ENCODE peak calls at places on chromosome 5, in six cellular contexts. M is T-helper 9 cell, E is IMR-90, V is T-cell, H is HTR-8/SVneo, P is D341Med. K is an unnamed sample.

GRCh38 chr5:74257645-74258328 is 382.7 kb downstream of the ENC1 start:
- DNase-seq in M (no peak), E (peak), V (no peak), H (no peak), P (no peak), K (no peak)

GRCh38 chr5:14773588-14773987 is 98.0 kb downstream of the ANKH start:
- DNase-seq in M (no peak), E (no peak), V (no peak), H (no peak), P (no peak), K (no peak)

GRCh38 chr5:58085800-58086199 is 374.1 kb downstream of the PLK2 start:
- DNase-seq in M (no peak), E (peak), V (no peak), H (peak), P (no peak), K (no peak)

GRCh38 chr5:103036601-103037000 is 83.3 kb downstream of the GIN1 start:
- DNase-seq in M (no peak), E (no peak), V (no peak), H (no peak), P (no peak), K (no peak)

GRCh38 chr5:95803271-95804148 is 19.0 kb downstream of the GLRX start:
- DNase-seq in M (no peak), E (no peak), V (no peak), H (no peak), P (no peak), K (no peak)

GRCh38 chr5:12683249-12683648 is 779.0 kb upstream of the CTNND2 start:
- DNase-seq in M (no peak), E (no peak), V (no peak), H (no peak), P (no peak), K (no peak)

GRCh38 chr5:171524461-171524860 is 105.0 kb downstream of the FGF18 start:
- DNase-seq in M (no peak), E (no peak), V (no peak), H (no peak), P (no peak), K (no peak)

GRCh38 chr5:107455111-107455544 is 215.6 kb downstream of the EFNA5 start:
- DNase-seq in M (no peak), E (peak), V (no peak), H (no peak), P (no peak), K (no peak)

GRCh38 chr5:119596046-119596445 is 33.3 kb upstream of the FAM170A start:
- DNase-seq in M (no peak), E (no peak), V (no peak), H (no peak), P (no peak), K (no peak)

GRCh38 chr5:74945561-74946165 is 79.5 kb upstream of the FAM169A start:
- DNase-seq in M (no peak), E (no peak), V (no peak), H (no peak), P (no peak), K (no peak)

GRCh38 chr5:180056153-180056552 is 15.4 kb downstream of the RNF130 start:
- DNase-seq in M (no peak), E (no peak), V (no peak), H (no peak), P (no peak), K (no peak)

GRCh38 chr5:157506981-157507780 is 47.2 kb downstream of the NIPAL4 start:
- DNase-seq in M (no peak), E (peak), V (no peak), H (no peak), P (no peak), K (no peak)

GRCh38 chr5:97547999-97548797 is 365.2 kb upstream of the RIOK2 start:
- DNase-seq in M (no peak), E (no peak), V (no peak), H (no peak), P (no peak), K (no peak)

GRCh38 chr5:19314840-19315239 is 673.2 kb downstream of the CDH18 start:
- DNase-seq in M (no peak), E (no peak), V (no peak), H (peak), P (no peak), K (no peak)

GRCh38 chr5:150129813-150130492 is 25.7 kb downstream of the PDGFRB start:
- DNase-seq in M (no peak), E (peak), V (no peak), H (peak), P (peak), K (peak)

GRCh38 chr5:78648359-78649219 is at the start of gene LHFPL2:
- DNase-seq in M (no peak), E (peak), V (no peak), H (peak), P (peak), K (peak)

GRCh38 chr5:160045004-160045403 is 36.1 kb downstream of the TTC1 start:
- DNase-seq in M (no peak), E (no peak), V (no peak), H (no peak), P (no peak), K (no peak)

GRCh38 chr5:177309351-177310191 is 2.1 kb downstream of the MXD3 start:
- DNase-seq in M (peak), E (peak), V (no peak), H (peak), P (peak), K (peak)

GRCh38 chr5:173515526-173515925 is 100.9 kb downstream of the BOD1 start:
- DNase-seq in M (no peak), E (peak), V (no peak), H (no peak), P (no peak), K (no peak)

GRCh38 chr5:151870820-151871219 is 53.8 kb downstream of the GLRA1 start:
- DNase-seq in M (no peak), E (peak), V (no peak), H (peak), P (no peak), K (no peak)

GRCh38 chr5:147675168-147675567 is 107.4 kb downstream of the JAKMIP2 start:
- DNase-seq in M (no peak), E (no peak), V (no peak), H (no peak), P (peak), K (no peak)

GRCh38 chr5:33834334-33834733 is 57.5 kb downstream of the ADAMTS12 start:
- DNase-seq in M (no peak), E (peak), V (no peak), H (no peak), P (no peak), K (no peak)

GRCh38 chr5:139646111-139646510 is 2.0 kb upstream of the CXXC5 start:
- DNase-seq in M (no peak), E (no peak), V (no peak), H (no peak), P (no peak), K (no peak)

GRCh38 chr5:23014251-23014650 is 161.1 kb upstream of the CDH12 start:
- DNase-seq in M (no peak), E (no peak), V (no peak), H (no peak), P (no peak), K (peak)

GRCh38 chr5:61701877-61702602 is 370.0 kb downstream of the ZSWIM6 start:
- DNase-seq in M (no peak), E (no peak), V (no peak), H (no peak), P (no peak), K (peak)

GRCh38 chr5:64570395-64570996 is 64.7 kb downstream of the RGS7BP start:
- DNase-seq in M (no peak), E (no peak), V (no peak), H (no peak), P (no peak), K (no peak)

GRCh38 chr5:110087829-110088228 is 398.1 kb downstream of the MAN2A1 start:
- DNase-seq in M (no peak), E (no peak), V (no peak), H (no peak), P (no peak), K (no peak)

GRCh38 chr5:31270396-31270795 is 76.9 kb downstream of the CDH6 start:
- DNase-seq in M (no peak), E (peak), V (no peak), H (peak), P (peak), K (no peak)

GRCh38 chr5:138463335-138464017 is 1.8 kb upstream of the EGR1 start:
- DNase-seq in M (no peak), E (no peak), V (no peak), H (no peak), P (no peak), K (peak)

GRCh38 chr5:76765249-76765648 is 49.3 kb downstream of the F2R start:
- DNase-seq in M (no peak), E (peak), V (no peak), H (peak), P (no peak), K (no peak)

GRCh38 chr5:55232985-55233928 is at the start of gene CCNO:
- DNase-seq in M (peak), E (peak), V (no peak), H (peak), P (peak), K (peak)

GRCh38 chr5:142931896-142932686 is 161.9 kb downstream of the ARHGAP26 start:
- DNase-seq in M (no peak), E (no peak), V (no peak), H (no peak), P (no peak), K (no peak)

GRCh38 chr5:137075163-137075970 is 423.8 kb downstream of the SPOCK1 start:
- DNase-seq in M (no peak), E (peak), V (no peak), H (peak), P (peak), K (peak)

GRCh38 chr5:169545762-169546161 is 37.8 kb upstream of the SPDL1 start:
- DNase-seq in M (no peak), E (peak), V (no peak), H (peak), P (no peak), K (no peak)